ENCODE peak calls at places on chromosomes 5 and 9, in eight cellular contexts. S is effector CD4-positive, alpha-beta T cell; O is AG08395; F is H7; R is SHP77; T is sciatic nerve; V is CD8-positive, alpha-beta memory T cell; Z is CD4-positive, alpha-beta T cell. E is an unnamed sample.

GRCh38 chr9:129517006-129517405 is 103.9 kb downstream of the C9orf50 start:
- DNase-seq in S (no peak), O (no peak), F (no peak), R (no peak), T (no peak), V (no peak), Z (no peak), E (no peak)

GRCh38 chr5:43569236-43569635 is 12.4 kb upstream of the PAIP1 start:
- DNase-seq in S (no peak), O (no peak), F (no peak), R (no peak), T (no peak), V (no peak), Z (no peak), E (no peak)

GRCh38 chr9:130298663-130299279 is 33.2 kb downstream of the HMCN2 start:
- DNase-seq in S (no peak), O (no peak), F (peak; percentile 89), R (no peak), T (no peak), V (no peak), Z (no peak), E (no peak)

GRCh38 chr5:180605554-180606214 is 14.4 kb upstream of the SCGB3A1 start:
- DNase-seq in S (peak; percentile 58), O (peak; percentile 34), F (peak; percentile 87), R (peak; percentile 58), T (no peak), V (peak; percentile 39), Z (peak; percentile 55), E (peak; percentile 55)

GRCh38 chr9:34659592-34660253 is 2.7 kb downstream of the CCL27 start:
- DNase-seq in S (no peak), O (no peak), F (peak; percentile 39), R (peak; percentile 52), T (no peak), V (no peak), Z (no peak), E (no peak)

GRCh38 chr5:180212363-180213255 is 3.6 kb upstream of the RASGEF1C start:
- DNase-seq in S (no peak), O (no peak), F (peak; percentile 45), R (no peak), T (no peak), V (no peak), Z (no peak), E (no peak)

GRCh38 chr5:127290019-127290945 is at the start of gene MEGF10:
- DNase-seq in S (no peak), O (peak; percentile 72), F (peak; percentile 87), R (no peak), T (peak; percentile 72), V (no peak), Z (no peak), E (no peak)

GRCh38 chr5:61637566-61637965 is 305.5 kb downstream of the ZSWIM6 start:
- DNase-seq in S (no peak), O (no peak), F (no peak), R (no peak), T (no peak), V (no peak), Z (no peak), E (no peak)

GRCh38 chr9:134496413-134497282 is 145.0 kb upstream of the COL5A1 start:
- DNase-seq in S (no peak), O (peak; percentile 85), F (peak; percentile 24), R (no peak), T (peak; percentile 57), V (no peak), Z (no peak), E (peak; percentile 66)

GRCh38 chr5:140725799-140726471 is 25.7 kb downstream of the ZMAT2 start:
- DNase-seq in S (peak; percentile 35), O (peak; percentile 84), F (peak; percentile 71), R (peak; percentile 85), T (no peak), V (peak; percentile 52), Z (peak; percentile 41), E (no peak)

GRCh38 chr5:7882926-7883325 is 14.0 kb downstream of the MTRR start:
- DNase-seq in S (no peak), O (no peak), F (no peak), R (no peak), T (no peak), V (no peak), Z (no peak), E (no peak)

GRCh38 chr5:158752656-158752973 is 347.1 kb downstream of the EBF1 start:
- DNase-seq in S (no peak), O (no peak), F (no peak), R (no peak), T (no peak), V (no peak), Z (no peak), E (no peak)

GRCh38 chr5:1521671-1522600 is 1.8 kb downstream of the LPCAT1 start:
- DNase-seq in S (no peak), O (peak; percentile 68), F (peak; percentile 69), R (no peak), T (peak; percentile 55), V (no peak), Z (no peak), E (no peak)

GRCh38 chr5:140214831-140215230 is 39.8 kb downstream of the CYSTM1 start:
- DNase-seq in S (no peak), O (peak; percentile 45), F (no peak), R (no peak), T (no peak), V (no peak), Z (no peak), E (no peak)

GRCh38 chr9:12695474-12695873 is 2.3 kb downstream of the TYRP1 start:
- DNase-seq in S (no peak), O (peak; percentile 3), F (no peak), R (no peak), T (no peak), V (no peak), Z (no peak), E (no peak)

GRCh38 chr5:171092194-171092593 is 216.9 kb upstream of the TLX3 start:
- DNase-seq in S (no peak), O (no peak), F (no peak), R (no peak), T (no peak), V (no peak), Z (no peak), E (no peak)